ENCODE peak calls at places on chromosomes 6 and 20, in five cellular contexts. Q, C, F, N and G are unnamed samples.

GRCh38 chr6:5905431-5906339 is 101.0 kb downstream of the NRN1 start:
- DNase-seq in Q (peak; percentile 85), C (no peak), F (peak; percentile 71), N (no peak), G (no peak)

GRCh38 chr6:19121516-19121915 is 715.7 kb upstream of the ID4 start:
- DNase-seq in Q (no peak), C (no peak), F (no peak), N (no peak), G (no peak)

GRCh38 chr6:120857422-120857821 is 476.9 kb downstream of the TBC1D32 start:
- DNase-seq in Q (no peak), C (no peak), F (no peak), N (no peak), G (no peak)

GRCh38 chr20:45545754-45546453 is 1.3 kb downstream of the EPPIN start:
- DNase-seq in Q (no peak), C (peak; percentile 39), F (peak; percentile 40), N (no peak), G (no peak)

GRCh38 chr20:63228786-63229185 is 6.9 kb upstream of the BIRC7 start:
- DNase-seq in Q (no peak), C (no peak), F (no peak), N (no peak), G (no peak)

GRCh38 chr20:15214051-15214450 is 876.6 kb upstream of the FLRT3 start:
- DNase-seq in Q (no peak), C (no peak), F (no peak), N (no peak), G (no peak)

GRCh38 chr6:108762394-108762793 is 85.8 kb upstream of the ARMC2 start:
- DNase-seq in Q (no peak), C (no peak), F (no peak), N (peak; percentile 16), G (no peak)

GRCh38 chr6:116561377-116562018 is 7.9 kb downstream of the CALHM4 start:
- DNase-seq in Q (peak; percentile 67), C (peak; percentile 73), F (peak; percentile 87), N (peak; percentile 2), G (peak; percentile 55)

GRCh38 chr20:35497780-35498189 is 31.7 kb downstream of the C20orf173 start:
- DNase-seq in Q (peak; percentile 82), C (no peak), F (peak; percentile 24), N (no peak), G (no peak)

GRCh38 chr6:142706200-142706599 is 238.8 kb downstream of the HIVEP2 start:
- DNase-seq in Q (no peak), C (no peak), F (no peak), N (no peak), G (no peak)

GRCh38 chr6:169811521-169812256 is 60.3 kb downstream of the ERMARD start:
- DNase-seq in Q (no peak), C (peak; percentile 6), F (no peak), N (no peak), G (no peak)

GRCh38 chr6:71476371-71476770 is 187.8 kb downstream of the OGFRL1 start:
- DNase-seq in Q (no peak), C (no peak), F (no peak), N (no peak), G (no peak)

GRCh38 chr6:157534991-157535353 is 154.0 kb downstream of the ZDHHC14 start:
- DNase-seq in Q (no peak), C (no peak), F (no peak), N (no peak), G (no peak)

GRCh38 chr6:77337392-77337791 is 125.9 kb downstream of the HTR1B start:
- DNase-seq in Q (no peak), C (no peak), F (no peak), N (no peak), G (no peak)

GRCh38 chr20:54648421-54649142 is 173.2 kb downstream of the DOK5 start:
- DNase-seq in Q (no peak), C (no peak), F (no peak), N (no peak), G (no peak)

GRCh38 chr20:57392130-57392445 is 892 bp downstream of the RBM38 start:
- DNase-seq in Q (no peak), C (no peak), F (no peak), N (no peak), G (no peak)

GRCh38 chr20:55888655-55889054 is 116.7 kb downstream of the CBLN4 start:
- DNase-seq in Q (no peak), C (no peak), F (no peak), N (no peak), G (no peak)

GRCh38 chr20:25532971-25533391 is 52.4 kb downstream of the NINL start:
- DNase-seq in Q (no peak), C (no peak), F (peak; percentile 35), N (no peak), G (no peak)

GRCh38 chr6:143064996-143065683 is 4.5 kb downstream of the AIG1 start:
- DNase-seq in Q (no peak), C (no peak), F (peak; percentile 21), N (peak; percentile 97), G (no peak)